ENCODE peak calls at places on chromosomes 3 and 15, in four cellular contexts. Q, D, P and E are unnamed samples.

GRCh38 chr3:121855555-121855954 is 20.5 kb downstream of the EAF2 start:
- DNase-seq in Q (no peak), D (no peak), P (no peak), E (no peak)

GRCh38 chr3:160027541-160028195 is 39.0 kb downstream of the IL12A start:
- DNase-seq in Q (no peak), D (no peak), P (no peak), E (peak; percentile 80)

GRCh38 chr3:146308682-146309081 is 57.8 kb upstream of the PLSCR4 start:
- DNase-seq in Q (no peak), D (no peak), P (no peak), E (peak; percentile 35)

GRCh38 chr3:10533731-10534011 is 28.3 kb upstream of the ATP2B2 start:
- DNase-seq in Q (no peak), D (no peak), P (no peak), E (no peak)

GRCh38 chr3:162142511-162142910 is 645.9 kb downstream of the OTOL1 start:
- DNase-seq in Q (no peak), D (no peak), P (no peak), E (peak; percentile 48)

GRCh38 chr3:173988912-173989311 is 591.4 kb downstream of the NLGN1 start:
- DNase-seq in Q (no peak), D (no peak), P (no peak), E (no peak)

GRCh38 chr15:85094685-85095084 is 113.0 kb downstream of the PDE8A start:
- DNase-seq in Q (no peak), D (no peak), P (no peak), E (peak; percentile 38)

GRCh38 chr3:73621388-73621787 is 3.4 kb downstream of the PDZRN3 start:
- DNase-seq in Q (no peak), D (no peak), P (no peak), E (peak; percentile 45)

GRCh38 chr3:37766797-37767776 is 94.6 kb upstream of the CTDSPL start:
- DNase-seq in Q (no peak), D (no peak), P (no peak), E (no peak)

GRCh38 chr15:32778391-32779176 is 60.8 kb downstream of the GREM1 start:
- DNase-seq in Q (no peak), D (no peak), P (no peak), E (peak; percentile 38)

GRCh38 chr3:128060473-128061381 is 8.5 kb downstream of the SEC61A1 start:
- DNase-seq in Q (no peak), D (no peak), P (no peak), E (no peak)

GRCh38 chr15:60299452-60300047 is 98.2 kb downstream of the ANXA2 start:
- DNase-seq in Q (no peak), D (peak; percentile 63), P (no peak), E (no peak)

GRCh38 chr3:14532691-14533456 is 7.3 kb downstream of the GRIP2 start:
- DNase-seq in Q (no peak), D (peak; percentile 95), P (peak; percentile 88), E (no peak)

DNA sequence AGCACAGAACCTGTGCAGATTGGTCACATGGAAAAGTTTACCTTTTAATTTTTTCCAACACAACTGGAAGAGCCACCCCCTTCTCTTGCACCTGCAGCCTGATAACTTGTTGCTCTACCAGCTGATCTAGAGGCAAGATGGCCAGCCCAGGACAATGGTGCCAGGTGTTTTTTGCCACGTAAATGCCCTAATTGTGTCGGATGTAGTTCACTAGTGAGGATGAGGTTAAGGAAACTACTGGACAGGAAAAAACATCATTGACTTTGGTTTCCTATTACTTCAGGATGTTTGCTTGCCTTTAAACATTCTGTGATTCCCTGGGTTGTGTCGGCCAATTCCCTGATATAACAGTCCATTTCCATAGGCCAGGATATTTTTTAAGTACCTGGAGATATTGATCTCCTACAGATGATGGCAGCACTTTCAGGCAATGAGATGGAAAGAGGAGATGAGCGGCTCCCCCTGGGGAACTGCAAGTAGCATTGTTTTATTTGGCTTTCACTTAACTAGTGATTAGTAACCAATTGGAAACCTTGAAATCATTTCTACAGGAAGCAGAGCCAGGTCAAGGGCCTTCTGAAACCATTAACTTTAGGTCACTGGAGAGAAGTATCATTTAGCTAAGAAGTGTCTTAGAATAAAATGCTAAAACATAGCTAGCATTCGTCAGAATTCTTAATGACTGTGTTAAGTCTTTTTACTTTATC is 72.5 kb downstream of the OSBPL10 start:
- DNase-seq in Q (no peak), D (no peak), P (no peak), E (no peak)
- H3K4me1 ChIP-seq in Q (peaks cover 1% of the 10 kb centered on the region), D (peaks cover 10% of the 10 kb centered on the region), P (peaks cover 17% of the 10 kb centered on the region), E (peaks cover 27% of the 10 kb centered on the region)

DNA sequence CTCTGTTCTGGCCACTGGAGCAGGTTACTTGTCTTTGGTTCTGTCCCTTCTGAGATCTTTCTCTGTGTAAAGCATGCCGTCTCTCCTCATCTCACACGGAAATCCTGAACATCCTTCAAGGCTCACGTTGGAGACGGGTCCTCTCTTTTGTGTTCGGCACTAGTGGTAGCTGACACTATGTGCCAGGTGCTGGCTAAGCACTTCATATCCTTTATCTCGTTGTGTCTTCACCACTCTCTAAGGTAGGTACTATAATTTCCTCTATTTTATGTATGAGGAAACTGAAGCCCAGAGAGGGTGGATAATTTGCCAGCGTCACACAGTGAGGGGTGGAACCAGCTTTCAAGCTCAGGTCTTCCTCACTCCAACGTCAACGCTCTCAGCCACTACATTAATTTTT is 1.2 kb downstream of the IFT122 start:
- DNase-seq in Q (no peak), D (no peak), P (no peak), E (no peak)
- H2BK12ac ChIP-seq in Q (no peak overlapping the region), D (no peak overlapping the region), P (no peak overlapping the region), E (peak overlapping the region; percentile 61)

DNA sequence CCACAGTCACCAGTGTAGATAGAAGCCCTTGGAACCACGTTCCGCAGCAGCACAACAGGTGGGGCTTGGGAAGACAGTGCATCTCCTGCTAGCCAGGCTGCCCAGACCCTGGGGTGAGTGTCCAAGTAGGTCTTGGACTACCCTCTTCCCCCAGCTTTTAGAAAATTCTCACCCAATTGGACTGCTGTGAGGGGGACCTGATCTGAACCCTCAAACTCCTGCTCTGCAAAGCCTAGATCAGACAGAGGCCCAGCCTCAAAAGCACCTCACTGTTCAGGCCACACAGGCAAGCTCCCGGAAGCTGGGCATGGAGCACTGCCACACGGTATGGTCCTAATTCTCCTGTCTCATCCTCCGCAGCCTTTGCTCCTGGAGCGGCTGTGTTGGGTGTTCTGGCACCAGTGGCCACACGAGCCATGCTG is 41.1 kb downstream of the CPN2 start:
- DNase-seq in Q (no peak), D (no peak), P (no peak), E (no peak)
- H2BK15ac ChIP-seq in Q (no peak overlapping the region), D (no peak overlapping the region), P (no peak overlapping the region), E (no peak overlapping the region)

GRCh38 chr3:115503386-115503785 is 119.9 kb upstream of the GAP43 start:
- DNase-seq in Q (no peak), D (no peak), P (no peak), E (no peak)
- H3K4me1 ChIP-seq in Q (peaks cover 4% of the 10 kb centered on the region), D (peaks cover 2% of the 10 kb centered on the region), P (no peaks in the 10 kb centered on the region), E (no peaks in the 10 kb centered on the region)

GRCh38 chr3:42130007-42130328 is 38.8 kb downstream of the TRAK1 start:
- DNase-seq in Q (no peak), D (no peak), P (no peak), E (no peak)
- H2BK12ac ChIP-seq in Q (no peak overlapping the region), D (no peak overlapping the region), P (no peak overlapping the region), E (no peak overlapping the region)

GRCh38 chr3:124829175-124829818 is 57.9 kb downstream of the ITGB5 start:
- DNase-seq in Q (no peak), D (no peak), P (no peak), E (peak; percentile 27)

GRCh38 chr3:124824286-124824915 is 62.8 kb downstream of the ITGB5 start:
- DNase-seq in Q (no peak), D (no peak), P (no peak), E (peak; percentile 80)

GRCh38 chr3:124823648-124824047 is 63.5 kb downstream of the ITGB5 start:
- DNase-seq in Q (no peak), D (no peak), P (no peak), E (no peak)

GRCh38 chr3:124829819-124830554 is 57.2 kb downstream of the ITGB5 start:
- DNase-seq in Q (no peak), D (no peak), P (no peak), E (no peak)

GRCh38 chr3:124826703-124827102 is 60.5 kb downstream of the ITGB5 start:
- DNase-seq in Q (no peak), D (peak; percentile 72), P (no peak), E (peak; percentile 92)
- H2BK15ac ChIP-seq in Q (no peak overlapping the region), D (no peak overlapping the region), P (no peak overlapping the region), E (no peak overlapping the region)

GRCh38 chr3:172086071-172086470 is 46.7 kb downstream of the FNDC3B start:
- DNase-seq in Q (no peak), D (no peak), P (no peak), E (no peak)
- H3K4me1 ChIP-seq in Q (peaks cover 1% of the 10 kb centered on the region), D (peaks cover 6% of the 10 kb centered on the region), P (peaks cover 4% of the 10 kb centered on the region), E (peaks cover 1% of the 10 kb centered on the region)

DNA sequence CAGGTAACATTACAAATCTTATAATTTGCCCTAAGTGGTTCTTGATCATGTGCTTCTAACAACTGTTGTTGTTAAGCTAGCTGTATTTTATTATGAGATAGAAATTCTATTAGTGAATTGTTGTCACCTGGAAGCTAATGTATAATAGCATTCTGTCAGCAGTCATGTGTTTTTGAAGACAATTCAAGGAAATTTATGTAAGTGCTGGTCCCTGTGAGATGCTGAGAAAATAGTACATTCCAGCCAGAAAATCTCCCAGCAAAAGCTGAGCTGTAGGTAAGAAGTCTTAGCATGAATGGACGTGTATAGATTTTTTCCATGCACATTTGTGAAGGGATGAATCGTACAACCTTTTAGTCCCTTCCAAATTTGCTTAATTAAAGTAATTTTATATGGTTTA is 120.0 kb upstream of the C15orf61 start:
- DNase-seq in Q (no peak), D (no peak), P (no peak), E (no peak)
- H2BK12ac ChIP-seq in Q (no peak overlapping the region), D (no peak overlapping the region), P (no peak overlapping the region), E (no peak overlapping the region)

DNA sequence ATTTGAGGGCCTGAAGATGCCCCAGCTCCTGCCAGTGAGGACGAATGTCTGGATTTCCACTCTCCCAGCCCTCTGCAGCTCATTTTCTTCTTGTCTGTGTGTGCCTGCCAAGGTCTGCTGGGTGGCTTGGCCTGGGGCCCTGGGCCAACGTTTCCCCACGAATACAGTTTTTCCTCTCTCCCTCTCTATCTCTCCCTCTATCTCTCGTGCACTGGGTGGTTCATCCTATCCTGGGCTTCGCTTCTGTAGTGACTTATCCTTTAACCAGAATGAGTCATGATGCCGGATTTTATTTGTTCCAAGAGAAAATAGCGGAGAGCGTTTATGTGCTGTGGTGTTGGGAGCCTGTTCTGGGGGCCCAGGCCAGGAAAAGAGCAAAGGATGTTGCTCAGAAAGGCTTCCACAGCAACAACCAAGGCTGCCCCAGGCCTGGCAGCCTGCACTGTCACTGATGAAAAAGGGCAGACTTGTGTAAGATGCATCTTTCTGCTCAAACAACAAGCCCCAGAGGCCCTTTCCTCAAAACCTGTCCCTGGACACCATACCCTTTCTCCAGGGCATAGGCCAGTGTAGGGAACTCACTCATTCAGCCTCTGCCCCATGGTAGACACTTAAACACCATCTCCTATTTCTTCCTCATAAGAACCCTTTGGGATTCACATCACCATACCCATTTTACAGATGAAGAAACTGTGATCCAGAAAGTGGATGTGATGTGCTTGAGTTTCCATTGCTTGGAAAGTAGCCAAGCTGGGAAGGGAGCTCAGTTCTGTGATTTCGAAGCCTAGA is 47.3 kb downstream of the ITGA11 start:
- DNase-seq in Q (no peak), D (peak; percentile 9), P (peak; percentile 28), E (peak; percentile 98)
- H2BK15ac ChIP-seq in Q (no peak overlapping the region), D (no peak overlapping the region), P (no peak overlapping the region), E (peak overlapping the region; percentile 93)

GRCh38 chr3:134332344-134332743 is 41.9 kb downstream of the AMOTL2 start:
- DNase-seq in Q (no peak), D (peak; percentile 24), P (no peak), E (no peak)
- H3K4me1 ChIP-seq in Q (peaks cover 42% of the 10 kb centered on the region), D (peaks cover 34% of the 10 kb centered on the region), P (peaks cover 27% of the 10 kb centered on the region), E (peaks cover 55% of the 10 kb centered on the region)